ENCODE peak calls at places on chromosomes 6 and 20, in ten cellular contexts. One of them, this sample, is unnamed.
A peak's percentile ranks its signal among the peaks of the same experiment; 100 is the strongest.

GRCh38 chr6:16756660-16757270 is 4.5 kb downstream of the ATXN1 start:
- DNase-seq in T47D: no peak
- DNase-seq in stromal cell of bone marrow: no peak
- DNase-seq in GM23338: no peak
- DNase-seq in activated T-helper 2 cell treated with anti-CD3 and anti-CD28 coated beads, Interferon-gamma antibody, Interleukin-2, Interleukin-4, amounts not matched to agents 10 μg/mL and 5 μg/mL and 100 μg/mL, durations not matched to agents 14 hours and 24 hours and 36 hours: no peak
- DNase-seq in fibroblast of lung: no peak
- DNase-seq in activated CD4-positive, alpha-beta T cell treated with anti-CD3 and anti-CD28 coated beads, Interleukin-2, amount 50 U/mL, for 24 hours: no peak
- DNase-seq in psoas muscle: no peak
- DNase-seq in kidney tubule cell: no peak
- DNase-seq in AG09309: no peak
- DNase-seq in this sample: no peak

GRCh38 chr20:16051968-16052367 is 521.3 kb downstream of the KIF16B start:
- DNase-seq in activated CD4-positive, alpha-beta T cell treated with anti-CD3 and anti-CD28 coated beads, Interleukin-2, amount 50 U/mL, for 24 hours: no peak
- DNase-seq in AG09309: no peak
- DNase-seq in activated T-helper 2 cell treated with anti-CD3 and anti-CD28 coated beads, Interferon-gamma antibody, Interleukin-2, Interleukin-4, amounts not matched to agents 10 μg/mL and 5 μg/mL and 100 μg/mL, durations not matched to agents 14 hours and 24 hours and 36 hours: no peak
- DNase-seq in stromal cell of bone marrow: no peak
- DNase-seq in T47D: no peak
- DNase-seq in fibroblast of lung: no peak
- DNase-seq in kidney tubule cell: no peak
- DNase-seq in psoas muscle: no peak
- DNase-seq in GM23338: no peak
- DNase-seq in this sample: no peak

GRCh38 chr20:1636621-1637020 is 16.8 kb upstream of the SIRPB1 start:
- DNase-seq in activated T-helper 2 cell treated with anti-CD3 and anti-CD28 coated beads, Interferon-gamma antibody, Interleukin-2, Interleukin-4, amounts not matched to agents 10 μg/mL and 5 μg/mL and 100 μg/mL, durations not matched to agents 14 hours and 24 hours and 36 hours: no peak
- DNase-seq in T47D: no peak
- DNase-seq in psoas muscle: no peak
- DNase-seq in activated CD4-positive, alpha-beta T cell treated with anti-CD3 and anti-CD28 coated beads, Interleukin-2, amount 50 U/mL, for 24 hours: no peak
- DNase-seq in fibroblast of lung: no peak
- DNase-seq in kidney tubule cell: peak; percentile 62
- DNase-seq in stromal cell of bone marrow: no peak
- DNase-seq in AG09309: no peak
- DNase-seq in GM23338: peak; percentile 21
- DNase-seq in this sample: no peak

GRCh38 chr6:374956-375355 is 16.6 kb upstream of the IRF4 start:
- DNase-seq in kidney tubule cell: no peak
- DNase-seq in T47D: no peak
- DNase-seq in psoas muscle: no peak
- DNase-seq in activated CD4-positive, alpha-beta T cell treated with anti-CD3 and anti-CD28 coated beads, Interleukin-2, amount 50 U/mL, for 24 hours: no peak
- DNase-seq in activated T-helper 2 cell treated with anti-CD3 and anti-CD28 coated beads, Interferon-gamma antibody, Interleukin-2, Interleukin-4, amounts not matched to agents 10 μg/mL and 5 μg/mL and 100 μg/mL, durations not matched to agents 14 hours and 24 hours and 36 hours: no peak
- DNase-seq in stromal cell of bone marrow: no peak
- DNase-seq in GM23338: no peak
- DNase-seq in AG09309: no peak
- DNase-seq in fibroblast of lung: no peak
- DNase-seq in this sample: no peak

GRCh38 chr6:131989036-131989435 is 37.9 kb upstream of the CCN2 start:
- DNase-seq in psoas muscle: no peak
- DNase-seq in AG09309: no peak
- DNase-seq in GM23338: no peak
- DNase-seq in T47D: no peak
- DNase-seq in stromal cell of bone marrow: no peak
- DNase-seq in fibroblast of lung: no peak
- DNase-seq in activated CD4-positive, alpha-beta T cell treated with anti-CD3 and anti-CD28 coated beads, Interleukin-2, amount 50 U/mL, for 24 hours: no peak
- DNase-seq in kidney tubule cell: no peak
- DNase-seq in activated T-helper 2 cell treated with anti-CD3 and anti-CD28 coated beads, Interferon-gamma antibody, Interleukin-2, Interleukin-4, amounts not matched to agents 10 μg/mL and 5 μg/mL and 100 μg/mL, durations not matched to agents 14 hours and 24 hours and 36 hours: no peak
- DNase-seq in this sample: no peak

GRCh38 chr6:131286469-131287040 is 151.3 kb downstream of the AKAP7 start:
- DNase-seq in AG09309: no peak
- DNase-seq in activated T-helper 2 cell treated with anti-CD3 and anti-CD28 coated beads, Interferon-gamma antibody, Interleukin-2, Interleukin-4, amounts not matched to agents 10 μg/mL and 5 μg/mL and 100 μg/mL, durations not matched to agents 14 hours and 24 hours and 36 hours: no peak
- DNase-seq in stromal cell of bone marrow: no peak
- DNase-seq in activated CD4-positive, alpha-beta T cell treated with anti-CD3 and anti-CD28 coated beads, Interleukin-2, amount 50 U/mL, for 24 hours: no peak
- DNase-seq in psoas muscle: no peak
- DNase-seq in kidney tubule cell: no peak
- DNase-seq in T47D: no peak
- DNase-seq in fibroblast of lung: no peak
- DNase-seq in GM23338: no peak
- DNase-seq in this sample: no peak

GRCh38 chr6:149012040-149012545 is 265.3 kb downstream of the UST start:
- DNase-seq in GM23338: no peak
- DNase-seq in activated T-helper 2 cell treated with anti-CD3 and anti-CD28 coated beads, Interferon-gamma antibody, Interleukin-2, Interleukin-4, amounts not matched to agents 10 μg/mL and 5 μg/mL and 100 μg/mL, durations not matched to agents 14 hours and 24 hours and 36 hours: no peak
- DNase-seq in psoas muscle: no peak
- DNase-seq in T47D: no peak
- DNase-seq in stromal cell of bone marrow: peak; percentile 99
- DNase-seq in AG09309: peak; percentile 100
- DNase-seq in activated CD4-positive, alpha-beta T cell treated with anti-CD3 and anti-CD28 coated beads, Interleukin-2, amount 50 U/mL, for 24 hours: no peak
- DNase-seq in fibroblast of lung: peak; percentile 99
- DNase-seq in kidney tubule cell: peak; percentile 93
- DNase-seq in this sample: peak; percentile 41

GRCh38 chr6:54535568-54535967 is 227.3 kb downstream of the TINAG start:
- DNase-seq in kidney tubule cell: no peak
- DNase-seq in fibroblast of lung: no peak
- DNase-seq in T47D: no peak
- DNase-seq in psoas muscle: no peak
- DNase-seq in GM23338: no peak
- DNase-seq in activated CD4-positive, alpha-beta T cell treated with anti-CD3 and anti-CD28 coated beads, Interleukin-2, amount 50 U/mL, for 24 hours: no peak
- DNase-seq in AG09309: no peak
- DNase-seq in stromal cell of bone marrow: no peak
- DNase-seq in activated T-helper 2 cell treated with anti-CD3 and anti-CD28 coated beads, Interferon-gamma antibody, Interleukin-2, Interleukin-4, amounts not matched to agents 10 μg/mL and 5 μg/mL and 100 μg/mL, durations not matched to agents 14 hours and 24 hours and 36 hours: no peak
- DNase-seq in this sample: no peak

GRCh38 chr6:13117561-13117960 is 210.8 kb downstream of the TBC1D7 start:
- DNase-seq in kidney tubule cell: no peak
- DNase-seq in AG09309: no peak
- DNase-seq in activated T-helper 2 cell treated with anti-CD3 and anti-CD28 coated beads, Interferon-gamma antibody, Interleukin-2, Interleukin-4, amounts not matched to agents 10 μg/mL and 5 μg/mL and 100 μg/mL, durations not matched to agents 14 hours and 24 hours and 36 hours: no peak
- DNase-seq in psoas muscle: no peak
- DNase-seq in GM23338: no peak
- DNase-seq in T47D: no peak
- DNase-seq in activated CD4-positive, alpha-beta T cell treated with anti-CD3 and anti-CD28 coated beads, Interleukin-2, amount 50 U/mL, for 24 hours: no peak
- DNase-seq in stromal cell of bone marrow: no peak
- DNase-seq in fibroblast of lung: no peak
- DNase-seq in this sample: no peak

GRCh38 chr6:110181131-110182027 is 1.2 kb downstream of the CDC40 start:
- DNase-seq in fibroblast of lung: no peak
- DNase-seq in kidney tubule cell: peak; percentile 30
- DNase-seq in activated CD4-positive, alpha-beta T cell treated with anti-CD3 and anti-CD28 coated beads, Interleukin-2, amount 50 U/mL, for 24 hours: no peak
- DNase-seq in T47D: no peak
- DNase-seq in GM23338: no peak
- DNase-seq in psoas muscle: no peak
- DNase-seq in stromal cell of bone marrow: no peak
- DNase-seq in AG09309: no peak
- DNase-seq in activated T-helper 2 cell treated with anti-CD3 and anti-CD28 coated beads, Interferon-gamma antibody, Interleukin-2, Interleukin-4, amounts not matched to agents 10 μg/mL and 5 μg/mL and 100 μg/mL, durations not matched to agents 14 hours and 24 hours and 36 hours: no peak
- DNase-seq in this sample: no peak

GRCh38 chr6:35893246-35893645 is 27.7 kb downstream of the SRPK1 start:
- DNase-seq in kidney tubule cell: peak; percentile 87
- DNase-seq in fibroblast of lung: peak; percentile 65
- DNase-seq in GM23338: no peak
- DNase-seq in activated CD4-positive, alpha-beta T cell treated with anti-CD3 and anti-CD28 coated beads, Interleukin-2, amount 50 U/mL, for 24 hours: no peak
- DNase-seq in stromal cell of bone marrow: no peak
- DNase-seq in activated T-helper 2 cell treated with anti-CD3 and anti-CD28 coated beads, Interferon-gamma antibody, Interleukin-2, Interleukin-4, amounts not matched to agents 10 μg/mL and 5 μg/mL and 100 μg/mL, durations not matched to agents 14 hours and 24 hours and 36 hours: no peak
- DNase-seq in psoas muscle: no peak
- DNase-seq in T47D: no peak
- DNase-seq in AG09309: no peak
- DNase-seq in this sample: no peak

GRCh38 chr6:35052694-35053565 is 88.2 kb downstream of the TCP11 start:
- DNase-seq in psoas muscle: peak; percentile 72
- DNase-seq in stromal cell of bone marrow: no peak
- DNase-seq in T47D: no peak
- DNase-seq in kidney tubule cell: no peak
- DNase-seq in AG09309: no peak
- DNase-seq in activated T-helper 2 cell treated with anti-CD3 and anti-CD28 coated beads, Interferon-gamma antibody, Interleukin-2, Interleukin-4, amounts not matched to agents 10 μg/mL and 5 μg/mL and 100 μg/mL, durations not matched to agents 14 hours and 24 hours and 36 hours: no peak
- DNase-seq in fibroblast of lung: peak; percentile 36
- DNase-seq in GM23338: no peak
- DNase-seq in activated CD4-positive, alpha-beta T cell treated with anti-CD3 and anti-CD28 coated beads, Interleukin-2, amount 50 U/mL, for 24 hours: no peak
- DNase-seq in this sample: no peak

GRCh38 chr6:104201557-104201956 is 658.2 kb downstream of the HACE1 start:
- DNase-seq in activated CD4-positive, alpha-beta T cell treated with anti-CD3 and anti-CD28 coated beads, Interleukin-2, amount 50 U/mL, for 24 hours: no peak
- DNase-seq in kidney tubule cell: no peak
- DNase-seq in AG09309: no peak
- DNase-seq in T47D: no peak
- DNase-seq in activated T-helper 2 cell treated with anti-CD3 and anti-CD28 coated beads, Interferon-gamma antibody, Interleukin-2, Interleukin-4, amounts not matched to agents 10 μg/mL and 5 μg/mL and 100 μg/mL, durations not matched to agents 14 hours and 24 hours and 36 hours: no peak
- DNase-seq in stromal cell of bone marrow: no peak
- DNase-seq in psoas muscle: no peak
- DNase-seq in GM23338: no peak
- DNase-seq in fibroblast of lung: no peak
- DNase-seq in this sample: no peak

GRCh38 chr6:43635387-43636311 is at the start of gene MAD2L1BP:
- DNase-seq in stromal cell of bone marrow: peak; percentile 51
- DNase-seq in activated T-helper 2 cell treated with anti-CD3 and anti-CD28 coated beads, Interferon-gamma antibody, Interleukin-2, Interleukin-4, amounts not matched to agents 10 μg/mL and 5 μg/mL and 100 μg/mL, durations not matched to agents 14 hours and 24 hours and 36 hours: peak; percentile 86
- DNase-seq in kidney tubule cell: peak; percentile 76
- DNase-seq in GM23338: peak; percentile 90
- DNase-seq in activated CD4-positive, alpha-beta T cell treated with anti-CD3 and anti-CD28 coated beads, Interleukin-2, amount 50 U/mL, for 24 hours: peak; percentile 75
- DNase-seq in T47D: peak; percentile 41
- DNase-seq in AG09309: no peak
- DNase-seq in psoas muscle: peak; percentile 88
- DNase-seq in fibroblast of lung: peak; percentile 63
- DNase-seq in this sample: peak; percentile 77

GRCh38 chr20:50077818-50078601 is 34.9 kb downstream of the UBE2V1 start:
- DNase-seq in activated T-helper 2 cell treated with anti-CD3 and anti-CD28 coated beads, Interferon-gamma antibody, Interleukin-2, Interleukin-4, amounts not matched to agents 10 μg/mL and 5 μg/mL and 100 μg/mL, durations not matched to agents 14 hours and 24 hours and 36 hours: no peak
- DNase-seq in fibroblast of lung: no peak
- DNase-seq in AG09309: no peak
- DNase-seq in GM23338: no peak
- DNase-seq in psoas muscle: no peak
- DNase-seq in stromal cell of bone marrow: no peak
- DNase-seq in T47D: no peak
- DNase-seq in kidney tubule cell: no peak
- DNase-seq in activated CD4-positive, alpha-beta T cell treated with anti-CD3 and anti-CD28 coated beads, Interleukin-2, amount 50 U/mL, for 24 hours: no peak
- DNase-seq in this sample: no peak

GRCh38 chr6:38443750-38444149 is 196.0 kb downstream of the BTBD9 start:
- DNase-seq in GM23338: no peak
- DNase-seq in activated CD4-positive, alpha-beta T cell treated with anti-CD3 and anti-CD28 coated beads, Interleukin-2, amount 50 U/mL, for 24 hours: no peak
- DNase-seq in kidney tubule cell: no peak
- DNase-seq in fibroblast of lung: peak; percentile 19
- DNase-seq in activated T-helper 2 cell treated with anti-CD3 and anti-CD28 coated beads, Interferon-gamma antibody, Interleukin-2, Interleukin-4, amounts not matched to agents 10 μg/mL and 5 μg/mL and 100 μg/mL, durations not matched to agents 14 hours and 24 hours and 36 hours: peak; percentile 11
- DNase-seq in stromal cell of bone marrow: no peak
- DNase-seq in AG09309: no peak
- DNase-seq in T47D: no peak
- DNase-seq in psoas muscle: no peak
- DNase-seq in this sample: no peak

GRCh38 chr20:3696200-3696599 is 14.4 kb upstream of the ADAM33 start:
- DNase-seq in activated T-helper 2 cell treated with anti-CD3 and anti-CD28 coated beads, Interferon-gamma antibody, Interleukin-2, Interleukin-4, amounts not matched to agents 10 μg/mL and 5 μg/mL and 100 μg/mL, durations not matched to agents 14 hours and 24 hours and 36 hours: no peak
- DNase-seq in psoas muscle: no peak
- DNase-seq in activated CD4-positive, alpha-beta T cell treated with anti-CD3 and anti-CD28 coated beads, Interleukin-2, amount 50 U/mL, for 24 hours: no peak
- DNase-seq in T47D: no peak
- DNase-seq in stromal cell of bone marrow: no peak
- DNase-seq in fibroblast of lung: no peak
- DNase-seq in AG09309: no peak
- DNase-seq in kidney tubule cell: no peak
- DNase-seq in GM23338: peak; percentile 62
- DNase-seq in this sample: no peak

GRCh38 chr6:87722831-87723726 is 21.0 kb upstream of the AKIRIN2 start:
- DNase-seq in fibroblast of lung: peak; percentile 97
- DNase-seq in psoas muscle: peak; percentile 88
- DNase-seq in stromal cell of bone marrow: peak; percentile 98
- DNase-seq in kidney tubule cell: peak; percentile 99
- DNase-seq in AG09309: peak; percentile 88
- DNase-seq in GM23338: peak; percentile 84
- DNase-seq in activated CD4-positive, alpha-beta T cell treated with anti-CD3 and anti-CD28 coated beads, Interleukin-2, amount 50 U/mL, for 24 hours: no peak
- DNase-seq in T47D: no peak
- DNase-seq in activated T-helper 2 cell treated with anti-CD3 and anti-CD28 coated beads, Interferon-gamma antibody, Interleukin-2, Interleukin-4, amounts not matched to agents 10 μg/mL and 5 μg/mL and 100 μg/mL, durations not matched to agents 14 hours and 24 hours and 36 hours: no peak
- DNase-seq in this sample: peak; percentile 54

GRCh38 chr20:1900321-1900791 is 5.1 kb downstream of the SIRPA start:
- DNase-seq in AG09309: peak; percentile 48
- DNase-seq in T47D: peak; percentile 91
- DNase-seq in activated T-helper 2 cell treated with anti-CD3 and anti-CD28 coated beads, Interferon-gamma antibody, Interleukin-2, Interleukin-4, amounts not matched to agents 10 μg/mL and 5 μg/mL and 100 μg/mL, durations not matched to agents 14 hours and 24 hours and 36 hours: no peak
- DNase-seq in fibroblast of lung: peak; percentile 81
- DNase-seq in activated CD4-positive, alpha-beta T cell treated with anti-CD3 and anti-CD28 coated beads, Interleukin-2, amount 50 U/mL, for 24 hours: no peak
- DNase-seq in stromal cell of bone marrow: peak; percentile 50
- DNase-seq in kidney tubule cell: peak; percentile 88
- DNase-seq in psoas muscle: peak; percentile 72
- DNase-seq in GM23338: peak; percentile 93
- DNase-seq in this sample: no peak

GRCh38 chr6:163753430-163753829 is 338.9 kb downstream of the QKI start:
- DNase-seq in kidney tubule cell: no peak
- DNase-seq in AG09309: no peak
- DNase-seq in activated T-helper 2 cell treated with anti-CD3 and anti-CD28 coated beads, Interferon-gamma antibody, Interleukin-2, Interleukin-4, amounts not matched to agents 10 μg/mL and 5 μg/mL and 100 μg/mL, durations not matched to agents 14 hours and 24 hours and 36 hours: no peak
- DNase-seq in T47D: no peak
- DNase-seq in activated CD4-positive, alpha-beta T cell treated with anti-CD3 and anti-CD28 coated beads, Interleukin-2, amount 50 U/mL, for 24 hours: no peak
- DNase-seq in stromal cell of bone marrow: no peak
- DNase-seq in fibroblast of lung: peak; percentile 61
- DNase-seq in GM23338: no peak
- DNase-seq in psoas muscle: no peak
- DNase-seq in this sample: no peak

GRCh38 chr6:17313971-17314370 is 32.8 kb downstream of the RBM24 start:
- DNase-seq in stromal cell of bone marrow: no peak
- DNase-seq in GM23338: no peak
- DNase-seq in psoas muscle: no peak
- DNase-seq in fibroblast of lung: no peak
- DNase-seq in AG09309: no peak
- DNase-seq in activated T-helper 2 cell treated with anti-CD3 and anti-CD28 coated beads, Interferon-gamma antibody, Interleukin-2, Interleukin-4, amounts not matched to agents 10 μg/mL and 5 μg/mL and 100 μg/mL, durations not matched to agents 14 hours and 24 hours and 36 hours: no peak
- DNase-seq in T47D: no peak
- DNase-seq in activated CD4-positive, alpha-beta T cell treated with anti-CD3 and anti-CD28 coated beads, Interleukin-2, amount 50 U/mL, for 24 hours: no peak
- DNase-seq in kidney tubule cell: no peak
- DNase-seq in this sample: no peak

GRCh38 chr20:46784450-46785127 is 75.1 kb downstream of the SLC2A10 start:
- DNase-seq in stromal cell of bone marrow: peak; percentile 17
- DNase-seq in activated T-helper 2 cell treated with anti-CD3 and anti-CD28 coated beads, Interferon-gamma antibody, Interleukin-2, Interleukin-4, amounts not matched to agents 10 μg/mL and 5 μg/mL and 100 μg/mL, durations not matched to agents 14 hours and 24 hours and 36 hours: no peak
- DNase-seq in GM23338: no peak
- DNase-seq in T47D: no peak
- DNase-seq in AG09309: peak; percentile 14
- DNase-seq in activated CD4-positive, alpha-beta T cell treated with anti-CD3 and anti-CD28 coated beads, Interleukin-2, amount 50 U/mL, for 24 hours: no peak
- DNase-seq in psoas muscle: no peak
- DNase-seq in kidney tubule cell: peak; percentile 6
- DNase-seq in fibroblast of lung: peak; percentile 21
- DNase-seq in this sample: no peak

GRCh38 chr6:146700078-146700686 is 101.4 kb downstream of the ADGB start:
- DNase-seq in activated T-helper 2 cell treated with anti-CD3 and anti-CD28 coated beads, Interferon-gamma antibody, Interleukin-2, Interleukin-4, amounts not matched to agents 10 μg/mL and 5 μg/mL and 100 μg/mL, durations not matched to agents 14 hours and 24 hours and 36 hours: no peak
- DNase-seq in stromal cell of bone marrow: peak; percentile 74
- DNase-seq in AG09309: peak; percentile 58
- DNase-seq in kidney tubule cell: peak; percentile 80
- DNase-seq in GM23338: peak; percentile 86
- DNase-seq in fibroblast of lung: peak; percentile 73
- DNase-seq in T47D: peak; percentile 7
- DNase-seq in activated CD4-positive, alpha-beta T cell treated with anti-CD3 and anti-CD28 coated beads, Interleukin-2, amount 50 U/mL, for 24 hours: no peak
- DNase-seq in psoas muscle: no peak
- DNase-seq in this sample: peak; percentile 82

GRCh38 chr6:36373368-36374009 is 14.0 kb downstream of the ETV7 start:
- DNase-seq in GM23338: no peak
- DNase-seq in psoas muscle: no peak
- DNase-seq in AG09309: no peak
- DNase-seq in stromal cell of bone marrow: no peak
- DNase-seq in fibroblast of lung: no peak
- DNase-seq in T47D: no peak
- DNase-seq in kidney tubule cell: no peak
- DNase-seq in activated T-helper 2 cell treated with anti-CD3 and anti-CD28 coated beads, Interferon-gamma antibody, Interleukin-2, Interleukin-4, amounts not matched to agents 10 μg/mL and 5 μg/mL and 100 μg/mL, durations not matched to agents 14 hours and 24 hours and 36 hours: no peak
- DNase-seq in activated CD4-positive, alpha-beta T cell treated with anti-CD3 and anti-CD28 coated beads, Interleukin-2, amount 50 U/mL, for 24 hours: no peak
- DNase-seq in this sample: no peak

GRCh38 chr20:444117-444516 is 18.2 kb downstream of the TBC1D20 start:
- DNase-seq in activated T-helper 2 cell treated with anti-CD3 and anti-CD28 coated beads, Interferon-gamma antibody, Interleukin-2, Interleukin-4, amounts not matched to agents 10 μg/mL and 5 μg/mL and 100 μg/mL, durations not matched to agents 14 hours and 24 hours and 36 hours: no peak
- DNase-seq in activated CD4-positive, alpha-beta T cell treated with anti-CD3 and anti-CD28 coated beads, Interleukin-2, amount 50 U/mL, for 24 hours: no peak
- DNase-seq in stromal cell of bone marrow: no peak
- DNase-seq in fibroblast of lung: peak; percentile 25
- DNase-seq in kidney tubule cell: no peak
- DNase-seq in psoas muscle: no peak
- DNase-seq in AG09309: no peak
- DNase-seq in GM23338: no peak
- DNase-seq in T47D: no peak
- DNase-seq in this sample: no peak

GRCh38 chr6:48747471-48747870 is 636.5 kb upstream of the PTCHD4 start:
- DNase-seq in kidney tubule cell: no peak
- DNase-seq in activated T-helper 2 cell treated with anti-CD3 and anti-CD28 coated beads, Interferon-gamma antibody, Interleukin-2, Interleukin-4, amounts not matched to agents 10 μg/mL and 5 μg/mL and 100 μg/mL, durations not matched to agents 14 hours and 24 hours and 36 hours: no peak
- DNase-seq in stromal cell of bone marrow: no peak
- DNase-seq in psoas muscle: no peak
- DNase-seq in activated CD4-positive, alpha-beta T cell treated with anti-CD3 and anti-CD28 coated beads, Interleukin-2, amount 50 U/mL, for 24 hours: no peak
- DNase-seq in T47D: no peak
- DNase-seq in fibroblast of lung: no peak
- DNase-seq in GM23338: no peak
- DNase-seq in AG09309: no peak
- DNase-seq in this sample: no peak

GRCh38 chr6:120077489-120077888 is 727.9 kb upstream of the MAN1A1 start:
- DNase-seq in kidney tubule cell: peak; percentile 19
- DNase-seq in fibroblast of lung: no peak
- DNase-seq in activated CD4-positive, alpha-beta T cell treated with anti-CD3 and anti-CD28 coated beads, Interleukin-2, amount 50 U/mL, for 24 hours: no peak
- DNase-seq in T47D: peak; percentile 1
- DNase-seq in AG09309: no peak
- DNase-seq in GM23338: peak; percentile 68
- DNase-seq in psoas muscle: no peak
- DNase-seq in activated T-helper 2 cell treated with anti-CD3 and anti-CD28 coated beads, Interferon-gamma antibody, Interleukin-2, Interleukin-4, amounts not matched to agents 10 μg/mL and 5 μg/mL and 100 μg/mL, durations not matched to agents 14 hours and 24 hours and 36 hours: no peak
- DNase-seq in stromal cell of bone marrow: no peak
- DNase-seq in this sample: no peak

GRCh38 chr6:43242908-43243648 is at the start of gene TTBK1:
- DNase-seq in activated CD4-positive, alpha-beta T cell treated with anti-CD3 and anti-CD28 coated beads, Interleukin-2, amount 50 U/mL, for 24 hours: no peak
- DNase-seq in stromal cell of bone marrow: no peak
- DNase-seq in AG09309: no peak
- DNase-seq in psoas muscle: peak; percentile 50
- DNase-seq in GM23338: peak; percentile 64
- DNase-seq in fibroblast of lung: no peak
- DNase-seq in activated T-helper 2 cell treated with anti-CD3 and anti-CD28 coated beads, Interferon-gamma antibody, Interleukin-2, Interleukin-4, amounts not matched to agents 10 μg/mL and 5 μg/mL and 100 μg/mL, durations not matched to agents 14 hours and 24 hours and 36 hours: no peak
- DNase-seq in T47D: no peak
- DNase-seq in kidney tubule cell: no peak
- DNase-seq in this sample: no peak